ENCODE peak calls at places on chromosomes 11 and 22, in eight cellular contexts. N is BE2C, M is heart left ventricle, Z is lung, A is ovary, V is lower lobe of right lung, W is HCT116, G is neural progenitor cell. K is an unnamed sample.

GRCh38 chr11:106568632-106569031 is 449.6 kb downstream of the GUCY1A2 start:
- DNase-seq in Z (no peak), V (no peak), N (no peak), M (no peak), A (no peak), G (no peak), W (no peak), K (no peak)

GRCh38 chr22:26552466-26552865 is 37.5 kb downstream of the TPST2 start:
- DNase-seq in G (no peak), W (no peak), V (no peak), Z (no peak), M (no peak), A (no peak), N (no peak), K (no peak)

GRCh38 chr11:2535673-2536439 is 91.0 kb downstream of the KCNQ1 start:
- DNase-seq in N (peak; percentile 3), V (peak; percentile 40), Z (no peak), M (peak; percentile 51), A (no peak), W (no peak), G (no peak), K (no peak)

GRCh38 chr22:41922336-41922735 is 4.3 kb downstream of the TNFRSF13C start:
- DNase-seq in Z (no peak), N (no peak), W (no peak), A (no peak), G (no peak), M (no peak), V (no peak), K (no peak)

GRCh38 chr11:1872267-1872985 is 19.3 kb downstream of the PRR33 start:
- DNase-seq in Z (no peak), W (no peak), M (no peak), A (peak; percentile 17), V (peak; percentile 30), G (no peak), N (no peak), K (no peak)

GRCh38 chr22:40161182-40161581 is 16.5 kb upstream of the TNRC6B start:
- DNase-seq in V (no peak), N (no peak), G (no peak), M (no peak), A (no peak), Z (no peak), W (no peak), K (no peak)

GRCh38 chr11:86431258-86431657 is 56.6 kb downstream of the CCDC81 start:
- DNase-seq in M (peak; percentile 62), V (no peak), W (no peak), N (no peak), Z (no peak), G (no peak), A (no peak), K (no peak)

GRCh38 chr11:95101935-95102334 is 12.3 kb downstream of the ENDOD1 start:
- DNase-seq in N (no peak), Z (no peak), W (no peak), V (no peak), G (no peak), A (no peak), M (no peak), K (no peak)

GRCh38 chr22:38610234-38610633 is 40.3 kb upstream of the DMC1 start:
- DNase-seq in A (no peak), G (no peak), M (no peak), W (no peak), Z (no peak), N (no peak), V (no peak), K (no peak)

GRCh38 chr11:20110908-20111669 is 49.2 kb downstream of the DBX1 start:
- DNase-seq in W (peak; percentile 72), A (no peak), G (peak; percentile 76), V (no peak), M (no peak), N (peak; percentile 28), Z (peak; percentile 48), K (peak; percentile 98)

GRCh38 chr22:36431977-36432376 is 44.2 kb upstream of the MYH9 start:
- DNase-seq in V (no peak), G (no peak), W (no peak), A (no peak), Z (no peak), M (no peak), N (no peak), K (no peak)

GRCh38 chr11:92838655-92839334 is 130.7 kb upstream of the MTNR1B start:
- DNase-seq in N (no peak), Z (no peak), V (no peak), A (no peak), M (no peak), W (no peak), G (peak; percentile 56), K (no peak)

GRCh38 chr11:126115820-126116319 is 53.2 kb upstream of the CDON start:
- DNase-seq in N (peak; percentile 80), Z (peak; percentile 79), M (no peak), A (no peak), W (peak; percentile 7), V (peak; percentile 85), G (peak; percentile 42), K (peak; percentile 71)

GRCh38 chr22:26325641-26326040 is 103.4 kb upstream of the ASPHD2 start:
- DNase-seq in W (no peak), G (no peak), A (no peak), Z (no peak), N (no peak), V (no peak), M (no peak), K (no peak)

GRCh38 chr22:31610611-31611010 is 51.4 kb downstream of the PISD start:
- DNase-seq in G (no peak), Z (no peak), W (no peak), A (no peak), M (peak; percentile 10), N (no peak), V (peak; percentile 20), K (no peak)

GRCh38 chr11:103936059-103936458 is 100.4 kb upstream of the DDI1 start:
- DNase-seq in G (no peak), N (no peak), V (no peak), Z (no peak), A (no peak), M (no peak), W (no peak), K (no peak)

GRCh38 chr11:14218728-14219127 is 140.3 kb downstream of the RRAS2 start:
- DNase-seq in N (no peak), W (no peak), G (no peak), Z (no peak), V (no peak), M (no peak), A (no peak), K (no peak)

GRCh38 chr11:125464266-125464662 is 31.8 kb downstream of the FEZ1 start:
- DNase-seq in G (no peak), Z (no peak), A (no peak), M (no peak), V (no peak), N (no peak), W (no peak), K (no peak)

GRCh38 chr11:18012314-18012905 is 437 bp downstream of the SERGEF start:
- DNase-seq in A (no peak), G (no peak), V (peak; percentile 50), Z (peak; percentile 29), M (peak; percentile 69), W (no peak), N (no peak), K (no peak)

GRCh38 chr11:18014876-18015275 is 2.0 kb upstream of the SERGEF start:
- DNase-seq in M (no peak), W (no peak), Z (no peak), A (no peak), N (no peak), G (no peak), V (no peak), K (no peak)

GRCh38 chr11:18013790-18014507 is 1.1 kb upstream of the SERGEF start:
- DNase-seq in V (no peak), W (no peak), Z (no peak), A (no peak), M (no peak), G (peak; percentile 24), N (no peak), K (no peak)

GRCh38 chr11:18011633-18012313 is 1.1 kb downstream of the SERGEF start:
- DNase-seq in M (no peak), V (no peak), Z (no peak), N (no peak), W (no peak), A (no peak), G (peak; percentile 15), K (no peak)

GRCh38 chr11:18012906-18013781 is at the start of gene SERGEF:
- DNase-seq in M (peak; percentile 98), G (peak; percentile 98), W (peak; percentile 71), N (peak; percentile 90), A (peak; percentile 92), V (peak; percentile 97), Z (peak; percentile 96), K (peak; percentile 33)
- TF ChIP-seq CTCF in M (peak; percentile 19), G (no peak), W (no peak), N (no peak), A (peak; percentile 37), V (peak; percentile 27), Z (no peak), K (no peak)

DNA sequence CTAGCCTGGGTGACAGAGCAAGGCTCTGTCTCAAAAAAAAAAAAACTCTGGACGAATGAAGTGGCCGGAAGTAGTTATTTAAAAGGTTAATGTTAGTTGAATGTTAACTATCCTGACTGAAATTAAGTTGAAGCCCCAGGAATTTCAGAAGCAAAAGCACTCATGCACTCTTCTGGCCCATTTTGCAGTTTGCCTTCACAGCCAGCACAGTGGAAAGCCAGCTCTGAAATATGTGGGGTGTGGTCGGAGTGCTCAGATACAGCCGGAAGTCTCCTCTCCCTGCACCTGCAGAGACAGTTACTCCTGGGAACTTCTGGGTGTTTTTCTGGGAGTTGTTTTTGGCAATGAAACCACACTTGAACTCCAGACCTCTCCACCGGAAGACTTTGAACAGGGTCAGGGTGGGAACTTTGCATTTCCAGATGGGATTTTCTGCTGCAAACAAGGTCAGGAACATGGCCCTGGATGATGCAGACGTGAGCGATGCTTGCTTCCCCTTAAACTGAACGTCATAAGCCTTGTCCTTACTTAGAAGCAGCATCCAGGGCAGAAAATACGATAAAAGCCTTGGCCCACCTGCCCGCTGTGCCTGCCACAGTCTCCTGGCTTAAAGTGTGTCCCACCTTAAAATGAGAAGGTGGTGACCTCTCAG is 21.5 kb upstream of the CABP2 start:
- DNase-seq in N (no peak), W (no peak), M (no peak), A (no peak), V (no peak), G (no peak), Z (no peak), K (no peak)
- H3K4me3 ChIP-seq in N (no peak overlapping the region), W (no peak overlapping the region), M (no peak overlapping the region), A (no peak overlapping the region), V (no peak overlapping the region), G (no peak overlapping the region), Z (no peak overlapping the region), K (no peak overlapping the region)

DNA sequence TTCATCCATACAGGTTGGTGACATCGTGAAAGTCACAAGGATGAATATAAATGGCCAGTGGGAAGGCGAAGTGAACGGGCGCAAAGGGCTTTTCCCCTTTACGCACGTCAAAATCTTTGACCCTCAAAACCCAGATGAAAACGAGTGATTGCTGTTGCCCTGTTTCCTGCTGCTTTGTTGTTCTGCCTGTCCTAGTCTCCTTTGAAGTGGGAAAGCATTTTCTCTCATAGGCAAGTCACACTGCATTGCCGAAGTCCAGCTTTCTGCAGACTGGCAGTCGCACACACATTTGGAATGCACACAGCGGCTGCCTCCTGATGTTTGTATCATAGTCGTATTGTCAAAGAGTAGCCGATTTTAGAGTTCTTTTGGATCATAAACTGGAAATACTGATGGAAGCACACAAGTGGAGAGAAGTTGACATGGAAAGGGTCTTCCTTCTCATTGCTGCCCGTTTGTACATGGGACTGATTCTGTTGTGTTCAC is 17.3 kb upstream of the AIFM3 start:
- DNase-seq in W (no peak), M (no peak), V (no peak), Z (no peak), N (no peak), G (no peak), A (no peak), K (no peak)
- H3K36me3 ChIP-seq in W (peaks cover 43% of the 10 kb centered on the region), M (no peaks in the 10 kb centered on the region), V (peaks cover 52% of the 10 kb centered on the region), Z (peaks cover 17% of the 10 kb centered on the region), N (peaks cover 60% of the 10 kb centered on the region), G (no peaks in the 10 kb centered on the region), A (no peaks in the 10 kb centered on the region), K (peaks cover 9% of the 10 kb centered on the region)

GRCh38 chr11:5291207-5291838 is 10.4 kb downstream of the OR51B4 start:
- DNase-seq in V (no peak), N (no peak), G (peak; percentile 44), M (no peak), Z (no peak), A (no peak), W (peak; percentile 35), K (no peak)
- TF ChIP-seq CTCF in V (peak; percentile 26), N (peak; percentile 17), G (peak; percentile 65), M (no peak), Z (no peak), A (no peak), W (peak; percentile 87), K (peak; percentile 66)

K was measured in BJ.